ENCODE peak calls at places on chromosomes 5 and 9, in ten cellular contexts. One of them, this sample, is unnamed.

GRCh38 chr9:135701067-135701967 is 668 bp upstream of the KCNT1 start:
- DNase-seq in GM12878: no peak
- DNase-seq in spleen: no peak
- DNase-seq in HepG2: no peak
- DNase-seq in endothelial cell of umbilical vein: no peak
- DNase-seq in breast epithelium: no peak
- DNase-seq in transverse colon: no peak
- DNase-seq in HCT116: no peak
- DNase-seq in suprapubic skin: no peak
- DNase-seq in GM12892: no peak
- DNase-seq in this sample: no peak

GRCh38 chr9:133976191-133976861 is 15.8 kb downstream of the VAV2 start:
- DNase-seq in GM12878: no peak
- DNase-seq in suprapubic skin: no peak
- DNase-seq in endothelial cell of umbilical vein: no peak
- DNase-seq in breast epithelium: no peak
- DNase-seq in HCT116: no peak
- DNase-seq in HepG2: no peak
- DNase-seq in GM12892: no peak
- DNase-seq in transverse colon: no peak
- DNase-seq in spleen: peak
- DNase-seq in this sample: no peak

GRCh38 chr9:89477395-89477794 is 20.5 kb downstream of the SEMA4D start:
- DNase-seq in breast epithelium: no peak
- DNase-seq in HepG2: no peak
- DNase-seq in endothelial cell of umbilical vein: no peak
- DNase-seq in GM12878: no peak
- DNase-seq in spleen: no peak
- DNase-seq in HCT116: no peak
- DNase-seq in suprapubic skin: no peak
- DNase-seq in GM12892: no peak
- DNase-seq in transverse colon: no peak
- DNase-seq in this sample: no peak

GRCh38 chr9:89730715-89731114 is 125.9 kb downstream of the GADD45G start:
- DNase-seq in HepG2: peak
- DNase-seq in endothelial cell of umbilical vein: no peak
- DNase-seq in transverse colon: no peak
- DNase-seq in suprapubic skin: no peak
- DNase-seq in breast epithelium: peak
- DNase-seq in HCT116: no peak
- DNase-seq in GM12892: no peak
- DNase-seq in GM12878: no peak
- DNase-seq in spleen: no peak
- DNase-seq in this sample: no peak

GRCh38 chr5:37859805-37860204 is 20.0 kb upstream of the GDNF start:
- DNase-seq in suprapubic skin: no peak
- DNase-seq in spleen: no peak
- DNase-seq in GM12878: peak
- DNase-seq in endothelial cell of umbilical vein: no peak
- DNase-seq in breast epithelium: no peak
- DNase-seq in GM12892: no peak
- DNase-seq in HepG2: no peak
- DNase-seq in HCT116: no peak
- DNase-seq in transverse colon: no peak
- DNase-seq in this sample: peak

GRCh38 chr9:132857031-132857430 is 21.1 kb downstream of the AK8 start:
- DNase-seq in GM12878: no peak
- DNase-seq in spleen: no peak
- DNase-seq in breast epithelium: no peak
- DNase-seq in transverse colon: peak
- DNase-seq in HCT116: no peak
- DNase-seq in suprapubic skin: peak
- DNase-seq in endothelial cell of umbilical vein: no peak
- DNase-seq in HepG2: no peak
- DNase-seq in GM12892: no peak
- DNase-seq in this sample: no peak

GRCh38 chr5:870973-871372 is 20.2 kb upstream of the ZDHHC11 start:
- DNase-seq in spleen: no peak
- DNase-seq in suprapubic skin: no peak
- DNase-seq in breast epithelium: no peak
- DNase-seq in HepG2: no peak
- DNase-seq in GM12892: no peak
- DNase-seq in transverse colon: no peak
- DNase-seq in HCT116: no peak
- DNase-seq in GM12878: no peak
- DNase-seq in endothelial cell of umbilical vein: no peak
- DNase-seq in this sample: no peak

GRCh38 chr9:99057665-99058625 is 47.0 kb upstream of the TGFBR1 start:
- DNase-seq in GM12878: peak
- DNase-seq in breast epithelium: no peak
- DNase-seq in transverse colon: peak
- DNase-seq in spleen: peak
- DNase-seq in HepG2: no peak
- DNase-seq in HCT116: no peak
- DNase-seq in endothelial cell of umbilical vein: no peak
- DNase-seq in GM12892: peak
- DNase-seq in suprapubic skin: no peak
- DNase-seq in this sample: peak

GRCh38 chr9:86128235-86128822 is 29.0 kb upstream of the GOLM1 start:
- DNase-seq in GM12878: no peak
- DNase-seq in suprapubic skin: no peak
- DNase-seq in endothelial cell of umbilical vein: no peak
- DNase-seq in HCT116: no peak
- DNase-seq in spleen: no peak
- DNase-seq in GM12892: no peak
- DNase-seq in transverse colon: no peak
- DNase-seq in HepG2: no peak
- DNase-seq in breast epithelium: no peak
- DNase-seq in this sample: no peak

GRCh38 chr5:1656271-1656975 is 132.7 kb upstream of the LPCAT1 start:
- DNase-seq in transverse colon: no peak
- DNase-seq in suprapubic skin: no peak
- DNase-seq in HepG2: no peak
- DNase-seq in breast epithelium: peak
- DNase-seq in endothelial cell of umbilical vein: no peak
- DNase-seq in GM12878: no peak
- DNase-seq in HCT116: no peak
- DNase-seq in spleen: no peak
- DNase-seq in GM12892: no peak
- DNase-seq in this sample: no peak

GRCh38 chr9:123105490-123105889 is 72.0 kb downstream of the GPR21 start:
- DNase-seq in GM12878: no peak
- DNase-seq in transverse colon: no peak
- DNase-seq in HepG2: no peak
- DNase-seq in GM12892: no peak
- DNase-seq in HCT116: no peak
- DNase-seq in endothelial cell of umbilical vein: no peak
- DNase-seq in spleen: no peak
- DNase-seq in suprapubic skin: no peak
- DNase-seq in breast epithelium: no peak
- DNase-seq in this sample: no peak
- TF ChIP-seq POLR2A in GM12878: no peak
- TF ChIP-seq POLR2A in transverse colon: no peak
- TF ChIP-seq POLR2A in HepG2: no peak
- TF ChIP-seq POLR2A in GM12892: no peak
- TF ChIP-seq POLR2A in HCT116: no peak
- TF ChIP-seq POLR2A in endothelial cell of umbilical vein: no peak
- TF ChIP-seq POLR2A in spleen: no peak
- TF ChIP-seq POLR2A in suprapubic skin: no peak
- TF ChIP-seq POLR2A in breast epithelium: no peak
- TF ChIP-seq POLR2A in this sample: no peak

GRCh38 chr5:148826082-148826971 is at the start of gene ADRB2:
- DNase-seq in GM12892: peak
- DNase-seq in breast epithelium: peak
- DNase-seq in suprapubic skin: peak
- DNase-seq in endothelial cell of umbilical vein: peak
- DNase-seq in transverse colon: peak
- DNase-seq in spleen: peak
- DNase-seq in GM12878: peak
- DNase-seq in HCT116: peak
- DNase-seq in HepG2: peak
- DNase-seq in this sample: peak
- TF ChIP-seq POLR2AphosphoS5 in GM12892: no peak
- TF ChIP-seq POLR2AphosphoS5 in breast epithelium: peak
- TF ChIP-seq POLR2AphosphoS5 in suprapubic skin: peak
- TF ChIP-seq POLR2AphosphoS5 in endothelial cell of umbilical vein: peak
- TF ChIP-seq POLR2AphosphoS5 in transverse colon: peak
- TF ChIP-seq POLR2AphosphoS5 in spleen: peak
- TF ChIP-seq POLR2AphosphoS5 in GM12878: no peak
- TF ChIP-seq POLR2AphosphoS5 in HCT116: no peak
- TF ChIP-seq POLR2AphosphoS5 in HepG2: no peak
- TF ChIP-seq POLR2AphosphoS5 in this sample: no peak

GRCh38 chr9:73170185-73170957 is 18.7 kb downstream of the ANXA1 start:
- DNase-seq in GM12878: no peak
- DNase-seq in HCT116: no peak
- DNase-seq in breast epithelium: no peak
- DNase-seq in endothelial cell of umbilical vein: no peak
- DNase-seq in HepG2: no peak
- DNase-seq in transverse colon: no peak
- DNase-seq in GM12892: no peak
- DNase-seq in spleen: no peak
- DNase-seq in suprapubic skin: no peak
- DNase-seq in this sample: no peak

GRCh38 chr9:73176450-73176875 is 24.8 kb downstream of the ANXA1 start:
- DNase-seq in transverse colon: no peak
- DNase-seq in breast epithelium: no peak
- DNase-seq in HCT116: peak
- DNase-seq in GM12878: no peak
- DNase-seq in suprapubic skin: no peak
- DNase-seq in HepG2: no peak
- DNase-seq in spleen: no peak
- DNase-seq in endothelial cell of umbilical vein: no peak
- DNase-seq in GM12892: no peak
- DNase-seq in this sample: no peak

GRCh38 chr9:73178044-73178443 is 26.4 kb downstream of the ANXA1 start:
- DNase-seq in HepG2: no peak
- DNase-seq in spleen: no peak
- DNase-seq in transverse colon: no peak
- DNase-seq in HCT116: no peak
- DNase-seq in endothelial cell of umbilical vein: no peak
- DNase-seq in GM12892: no peak
- DNase-seq in breast epithelium: no peak
- DNase-seq in suprapubic skin: no peak
- DNase-seq in GM12878: no peak
- DNase-seq in this sample: no peak

GRCh38 chr9:73172811-73173210 is 21.1 kb downstream of the ANXA1 start:
- DNase-seq in HCT116: no peak
- DNase-seq in HepG2: no peak
- DNase-seq in GM12878: no peak
- DNase-seq in suprapubic skin: no peak
- DNase-seq in GM12892: no peak
- DNase-seq in endothelial cell of umbilical vein: no peak
- DNase-seq in spleen: no peak
- DNase-seq in breast epithelium: no peak
- DNase-seq in transverse colon: no peak
- DNase-seq in this sample: no peak

DNA sequence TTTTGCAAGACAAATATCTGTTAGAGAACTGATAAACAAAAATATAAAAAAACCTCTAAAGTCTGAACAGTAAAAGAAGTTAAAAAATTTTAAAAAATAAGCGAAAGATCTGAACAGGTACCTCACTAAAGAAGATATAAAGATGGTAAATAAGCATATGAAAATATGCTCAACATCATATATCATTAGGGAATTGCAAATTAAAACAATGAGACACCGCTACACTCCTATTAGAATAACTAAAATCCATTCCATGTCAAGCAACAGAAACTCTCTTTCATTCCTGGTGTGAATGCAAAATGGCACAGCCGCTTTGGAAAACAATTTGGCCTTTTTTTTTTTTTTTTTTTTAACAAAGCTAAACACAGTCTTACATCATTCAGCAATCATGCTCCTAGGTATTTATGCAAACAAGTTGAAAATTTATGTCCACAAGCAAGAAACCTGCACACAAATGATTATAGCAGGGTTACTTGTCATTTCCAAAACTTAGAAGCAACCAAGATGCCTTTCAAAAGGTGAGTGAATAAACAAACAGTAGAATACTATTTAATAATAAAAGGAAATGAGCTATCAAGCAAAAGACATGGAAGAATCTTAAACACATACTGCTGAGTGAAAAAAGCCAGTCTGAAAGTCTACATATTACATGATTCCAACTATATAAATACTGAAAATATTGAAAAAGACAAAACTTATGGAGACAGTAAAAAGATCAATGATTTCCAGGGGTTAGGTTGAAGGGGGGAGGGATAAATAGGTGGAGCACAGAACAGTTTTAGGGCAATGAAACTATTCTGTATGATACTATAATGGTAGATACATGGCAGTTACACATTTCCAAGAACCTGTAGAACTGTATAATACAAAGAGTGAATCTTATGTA is 22.1 kb downstream of the ANXA1 start:
- DNase-seq in endothelial cell of umbilical vein: no peak
- DNase-seq in breast epithelium: no peak
- DNase-seq in HepG2: no peak
- DNase-seq in transverse colon: no peak
- DNase-seq in GM12892: no peak
- DNase-seq in suprapubic skin: no peak
- DNase-seq in HCT116: no peak
- DNase-seq in GM12878: no peak
- DNase-seq in spleen: no peak
- DNase-seq in this sample: no peak
- TF ChIP-seq POLR2A in endothelial cell of umbilical vein: no peak
- TF ChIP-seq POLR2A in breast epithelium: no peak
- TF ChIP-seq POLR2A in HepG2: no peak
- TF ChIP-seq POLR2A in transverse colon: no peak
- TF ChIP-seq POLR2A in GM12892: no peak
- TF ChIP-seq POLR2A in suprapubic skin: no peak
- TF ChIP-seq POLR2A in HCT116: no peak
- TF ChIP-seq POLR2A in GM12878: no peak
- TF ChIP-seq POLR2A in spleen: no peak
- TF ChIP-seq POLR2A in this sample: no peak

DNA sequence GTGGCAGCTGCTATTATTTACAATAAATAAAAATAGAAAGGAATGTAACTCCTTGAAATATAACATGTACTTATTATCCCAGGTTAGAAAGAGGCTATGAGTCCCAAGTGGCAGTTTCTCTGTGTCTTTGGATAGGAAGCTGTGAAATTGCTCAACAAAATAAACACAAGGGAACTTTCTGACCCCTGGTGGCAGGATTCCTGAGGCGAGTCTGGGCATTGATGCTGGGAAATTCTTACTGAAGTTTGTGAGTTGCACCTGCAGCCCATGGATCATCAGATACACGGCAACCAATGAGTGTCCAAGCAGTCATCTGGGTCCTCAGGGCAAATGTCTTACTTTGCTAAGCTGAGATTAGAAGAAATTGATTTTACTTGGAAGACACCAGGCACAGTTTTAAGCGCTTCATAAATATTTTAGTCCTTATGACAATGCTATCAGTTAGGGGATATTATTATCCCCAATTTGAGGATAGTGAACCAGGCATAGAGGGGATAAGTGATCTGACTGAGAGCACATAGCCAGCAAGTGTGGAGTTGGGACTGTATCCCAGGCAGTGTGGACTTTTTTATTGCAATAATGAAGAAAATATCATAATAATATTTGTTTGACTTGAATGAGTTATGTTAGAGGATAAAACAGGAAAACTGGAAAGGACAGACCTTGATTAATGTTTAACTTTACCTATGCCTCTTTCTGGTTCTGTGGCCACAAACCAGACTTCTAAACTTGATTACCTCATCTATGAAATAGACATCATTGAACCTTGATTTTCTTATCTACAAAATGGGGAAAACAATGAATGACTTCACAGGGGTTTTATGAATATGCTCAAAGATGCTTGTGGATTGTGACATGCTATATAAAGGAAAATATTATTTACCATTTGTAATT is 265.5 kb upstream of the ADAMTSL1 start:
- DNase-seq in suprapubic skin: no peak
- DNase-seq in endothelial cell of umbilical vein: peak
- DNase-seq in GM12892: no peak
- DNase-seq in transverse colon: peak
- DNase-seq in spleen: no peak
- DNase-seq in HCT116: no peak
- DNase-seq in breast epithelium: no peak
- DNase-seq in GM12878: no peak
- DNase-seq in HepG2: peak
- DNase-seq in this sample: no peak
- TF ChIP-seq POLR2AphosphoS5 in suprapubic skin: no peak
- TF ChIP-seq POLR2AphosphoS5 in endothelial cell of umbilical vein: no peak
- TF ChIP-seq POLR2AphosphoS5 in GM12892: no peak
- TF ChIP-seq POLR2AphosphoS5 in transverse colon: no peak
- TF ChIP-seq POLR2AphosphoS5 in spleen: no peak
- TF ChIP-seq POLR2AphosphoS5 in HCT116: no peak
- TF ChIP-seq POLR2AphosphoS5 in breast epithelium: no peak
- TF ChIP-seq POLR2AphosphoS5 in GM12878: no peak
- TF ChIP-seq POLR2AphosphoS5 in HepG2: no peak
- TF ChIP-seq POLR2AphosphoS5 in this sample: no peak